ENCODE peak calls at places on chromosome 9, in five cellular contexts. X is heart left ventricle; Y is activated CD8-positive, alpha-beta T cell treated with anti-CD3 and anti-CD28 coated beads for 36 hours; L is PC-9; M is Calu3. V is an unnamed sample.

GRCh38 chr9:16705121-16705604 is 165.3 kb downstream of the BNC2 start:
- DNase-seq in Y (no peak), M (peak), L (peak), X (peak), V (peak)

GRCh38 chr9:114311571-114312512 is 11.1 kb upstream of the ORM1 start:
- DNase-seq in M (no peak), X (no peak), Y (no peak), L (no peak), V (no peak)

GRCh38 chr9:133918123-133918813 is 73.9 kb downstream of the VAV2 start:
- DNase-seq in M (no peak), Y (no peak), X (peak), L (no peak), V (no peak)

GRCh38 chr9:97889941-97890557 is 32.3 kb downstream of the TRMO start:
- DNase-seq in L (peak), Y (peak), M (peak), X (no peak), V (no peak)

GRCh38 chr9:17837931-17838330 is 259.1 kb downstream of the SH3GL2 start:
- DNase-seq in M (no peak), X (no peak), L (no peak), Y (no peak), V (no peak)

GRCh38 chr9:15485836-15486678 is 24.7 kb downstream of the PSIP1 start:
- DNase-seq in X (no peak), Y (no peak), L (no peak), M (no peak), V (peak)

GRCh38 chr9:72415948-72416347 is 50.9 kb upstream of the ZFAND5 start:
- DNase-seq in Y (no peak), L (no peak), X (no peak), M (no peak), V (no peak)

GRCh38 chr9:35517136-35517535 is 27.2 kb downstream of the RUSC2 start:
- DNase-seq in Y (no peak), L (no peak), M (no peak), X (no peak), V (peak)

GRCh38 chr9:136565075-136565721 is 19.4 kb upstream of the NOTCH1 start:
- DNase-seq in X (peak), Y (no peak), M (no peak), L (no peak), V (no peak)

GRCh38 chr9:91421022-91421765 is 2.4 kb downstream of the NFIL3 start:
- DNase-seq in M (peak), Y (peak), L (no peak), X (peak), V (peak)

GRCh38 chr9:98922721-98923435 is 20.8 kb upstream of the COL15A1 start:
- DNase-seq in X (no peak), Y (no peak), L (no peak), M (no peak), V (peak)

GRCh38 chr9:131395745-131396479 is 2.0 kb downstream of the PRRC2B start:
- DNase-seq in M (no peak), L (no peak), X (no peak), Y (no peak), V (no peak)
- TF ChIP-seq CTCF in M (no peak), L (no peak), X (no peak), Y (no peak), V (no peak)

DNA sequence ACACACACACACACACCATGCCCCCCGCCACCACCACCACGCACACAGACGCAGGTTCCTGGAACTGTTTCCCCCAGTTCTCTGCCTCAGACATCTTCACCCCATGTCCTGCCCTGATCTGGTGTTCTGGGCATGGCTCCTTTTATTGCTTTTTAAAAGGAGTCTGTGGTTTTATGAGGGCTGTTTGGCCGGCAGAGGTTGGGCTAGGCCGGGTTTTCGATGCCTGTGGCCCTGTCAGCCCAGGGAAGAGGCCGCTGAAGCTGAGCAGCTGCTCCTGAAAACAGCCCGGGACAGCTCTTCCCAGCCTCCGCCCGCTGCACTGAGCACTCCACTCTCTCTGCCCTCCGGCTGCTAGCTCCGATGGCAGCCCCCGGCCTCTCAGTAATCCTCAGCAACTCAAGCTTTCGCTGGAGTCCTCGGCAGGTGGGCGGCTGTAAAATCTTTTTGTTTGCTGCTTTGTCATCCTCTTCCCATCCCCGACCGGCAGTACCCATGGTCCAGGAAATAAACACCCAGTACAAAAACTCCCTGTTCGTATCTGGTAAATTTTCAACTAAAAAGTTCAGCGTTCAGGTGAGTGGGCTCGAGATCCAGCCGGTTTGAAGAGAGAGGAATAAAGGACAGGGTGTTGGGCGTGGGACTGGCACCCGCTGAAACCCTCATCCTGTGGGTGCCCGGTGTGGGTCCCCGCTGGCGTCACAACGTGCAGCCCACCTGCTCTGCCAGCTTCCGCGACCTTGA is 103.0 kb upstream of the ERCC6L2 start:
- DNase-seq in X (no peak), Y (peak), L (no peak), M (peak), V (peak)
- TF ChIP-seq CTCF in X (no peak), Y (no peak), L (no peak), M (no peak), V (no peak)

GRCh38 chr9:135370411-135371375 is 108.9 kb upstream of the PPP1R26 start:
- DNase-seq in Y (no peak), X (no peak), M (no peak), L (no peak), V (no peak)
- TF ChIP-seq CTCF in Y (no peak), X (no peak), M (no peak), L (no peak), V (no peak)

GRCh38 chr9:93151097-93151784 is 17.2 kb upstream of the NINJ1 start:
- DNase-seq in Y (no peak), M (no peak), L (no peak), X (no peak), V (no peak)
- TF ChIP-seq CTCF in Y (no peak), M (no peak), L (no peak), X (no peak), V (no peak)

GRCh38 chr9:130426883-130427282 is 17.9 kb upstream of the ASS1 start:
- DNase-seq in Y (no peak), X (peak), M (peak), L (peak), V (peak)
- TF ChIP-seq CTCF in Y (no peak), X (no peak), M (no peak), L (no peak), V (peak)